ENCODE peak calls at places on chromosomes 6 and 20, in five cellular contexts. H is brain microvascular endothelial cell, C is PC-9, D is psoas muscle, L is PC-3. W is an unnamed sample. For H3K36me3, the result is how much of the 10 kb centered on the place peaks cover.

GRCh38 chr6:44128020-44128917 is 915 bp downstream of the TMEM63B start:
- DNase-seq in H (peak), C (peak), D (peak), L (peak), W (peak)

GRCh38 chr20:37390891-37391525 is 45.1 kb downstream of the SRC start:
- DNase-seq in H (no peak), C (no peak), D (no peak), L (no peak), W (peak)

GRCh38 chr20:36744764-36745191 is 1.1 kb downstream of the NDRG3 start:
- DNase-seq in H (peak), C (peak), D (peak), L (peak), W (peak)

GRCh38 chr6:117555882-117556498 is 46.3 kb downstream of the GOPC start:
- DNase-seq in H (peak), C (peak), D (no peak), L (peak), W (peak)

GRCh38 chr6:16729183-16729696 is 32.0 kb downstream of the ATXN1 start:
- DNase-seq in H (peak), C (no peak), D (no peak), L (peak), W (no peak)

GRCh38 chr6:166436195-166437139 is 53.7 kb upstream of the MPC1 start:
- DNase-seq in H (no peak), C (no peak), D (no peak), L (no peak), W (no peak)

GRCh38 chr6:42929928-42930360 is 664 bp downstream of the CNPY3 start:
- DNase-seq in H (peak), C (peak), D (no peak), L (peak), W (no peak)

GRCh38 chr6:115814907-115815306 is 245.8 kb downstream of the FRK start:
- DNase-seq in H (no peak), C (no peak), D (no peak), L (no peak), W (no peak)

GRCh38 chr6:45786243-45786795 is 229.3 kb downstream of the CLIC5 start:
- DNase-seq in H (no peak), C (no peak), D (no peak), L (no peak), W (no peak)

GRCh38 chr6:33688451-33689147 is 22.9 kb downstream of the UQCC2 start:
- DNase-seq in H (no peak), C (no peak), D (no peak), L (no peak), W (no peak)

GRCh38 chr6:155310596-155310995 is 3.7 kb downstream of the TFB1M start:
- DNase-seq in H (no peak), C (no peak), D (no peak), L (peak), W (no peak)

GRCh38 chr6:90654166-90654565 is 67.3 kb upstream of the MAP3K7 start:
- DNase-seq in H (no peak), C (no peak), D (no peak), L (no peak), W (no peak)

GRCh38 chr6:148175511-148176188 is 167.0 kb upstream of the SASH1 start:
- DNase-seq in H (no peak), C (no peak), D (no peak), L (no peak), W (no peak)

GRCh38 chr6:129501401-129502051 is 208.5 kb downstream of the ARHGAP18 start:
- DNase-seq in H (peak), C (peak), D (peak), L (peak), W (peak)

GRCh38 chr6:129500958-129501381 is 209.0 kb downstream of the ARHGAP18 start:
- DNase-seq in H (peak), C (no peak), D (no peak), L (peak), W (no peak)

GRCh38 chr6:129499871-129500219 is 210.1 kb downstream of the ARHGAP18 start:
- DNase-seq in H (no peak), C (no peak), D (no peak), L (no peak), W (no peak)

GRCh38 chr6:129498950-129499870 is 210.8 kb downstream of the ARHGAP18 start:
- DNase-seq in H (peak), C (no peak), D (no peak), L (peak), W (peak)

GRCh38 chr6:129502261-129502660 is 207.7 kb downstream of the ARHGAP18 start:
- DNase-seq in H (no peak), C (no peak), D (no peak), L (no peak), W (no peak)
- TF ChIP-seq CTCF in H (no peak), C (no peak), D (no peak), L (no peak), W (no peak)

GRCh38 chr6:17785094-17785787 is 78.5 kb upstream of the NUP153 start:
- DNase-seq in H (no peak), C (no peak), D (no peak), L (no peak), W (no peak)
- H3K36me3 ChIP-seq in H (under half), C (under half), D (half or more), L (under half), W (under half)

GRCh38 chr6:157982580-157983438 is 1.1 kb downstream of the SYNJ2 start:
- DNase-seq in H (peak), C (no peak), D (no peak), L (peak), W (peak)
- TF ChIP-seq CTCF in H (peak), C (peak), D (no peak), L (peak), W (no peak)

GRCh38 chr6:105326838-105327745 is 75.8 kb downstream of the PREP start:
- DNase-seq in H (peak), C (peak), D (peak), L (peak), W (no peak)
- H3K36me3 ChIP-seq in H (under half), C (under half), D (under half), L (under half), W (under half)

DNA sequence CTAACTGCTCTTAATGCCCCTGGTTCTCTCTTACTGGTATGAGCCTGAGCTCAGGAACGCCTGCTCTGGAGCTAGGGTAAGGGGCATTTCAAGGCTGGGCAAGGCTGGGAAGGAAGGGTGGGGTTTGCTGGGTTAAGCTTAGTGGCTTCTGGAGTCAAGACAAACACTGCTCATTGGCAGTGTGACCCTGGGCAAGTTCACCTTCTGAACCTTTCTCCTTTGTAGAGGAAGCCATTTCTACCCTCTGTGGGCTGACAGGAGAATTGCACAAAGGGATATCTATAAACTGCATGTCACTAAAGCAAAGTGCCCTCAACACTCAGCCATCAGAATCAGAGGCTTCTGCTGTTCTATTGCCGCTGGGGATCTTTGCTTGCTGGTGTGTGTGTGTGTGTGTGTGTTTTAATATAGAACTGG is 20.3 kb upstream of the LRRN4 start:
- DNase-seq in H (no peak), C (no peak), D (no peak), L (peak), W (peak)
- TF ChIP-seq CTCF in H (peak), C (peak), D (peak), L (peak), W (peak)

GRCh38 chr20:34479627-34480026 is 36.6 kb upstream of the DYNLRB1 start:
- DNase-seq in H (no peak), C (no peak), D (no peak), L (no peak), W (no peak)

GRCh38 chr20:34473262-34473883 is 42.8 kb upstream of the DYNLRB1 start:
- DNase-seq in H (peak), C (peak), D (peak), L (peak), W (peak)

GRCh38 chr20:34472246-34472925 is 43.8 kb upstream of the DYNLRB1 start:
- DNase-seq in H (peak), C (no peak), D (no peak), L (peak), W (no peak)

GRCh38 chr20:34475979-34476736 is 40.1 kb upstream of the DYNLRB1 start:
- DNase-seq in H (no peak), C (no peak), D (peak), L (peak), W (no peak)
- H3K36me3 ChIP-seq in H (under half), C (half or more), D (half or more), L (under half), W (under half)

W was measured in Caco-2.